ENCODE peak calls at places on chromosomes 1 and 21, in four cellular contexts. One of them, this sample, is unnamed.

GRCh38 chr21:38310619-38311018 is 53.8 kb downstream of the KCNJ15 start:
- DNase-seq in GM23338: no peak
- DNase-seq in heart left ventricle: no peak
- DNase-seq in astrocyte of the cerebellum: no peak
- DNase-seq in this sample: no peak

GRCh38 chr1:88549536-88549935 is 134.5 kb upstream of the PKN2 start:
- DNase-seq in GM23338: peak; percentile 30
- DNase-seq in heart left ventricle: no peak
- DNase-seq in astrocyte of the cerebellum: no peak
- DNase-seq in this sample: no peak

GRCh38 chr21:37829447-37829846 is 86.8 kb downstream of the KCNJ6 start:
- DNase-seq in GM23338: no peak
- DNase-seq in heart left ventricle: no peak
- DNase-seq in astrocyte of the cerebellum: no peak
- DNase-seq in this sample: no peak

GRCh38 chr1:203447147-203447546 is 28.5 kb upstream of the PRELP start:
- DNase-seq in GM23338: no peak
- DNase-seq in heart left ventricle: no peak
- DNase-seq in astrocyte of the cerebellum: no peak
- DNase-seq in this sample: no peak

GRCh38 chr1:114828251-114828650 is 26.4 kb upstream of the SYCP1 start:
- DNase-seq in GM23338: no peak
- DNase-seq in heart left ventricle: no peak
- DNase-seq in astrocyte of the cerebellum: no peak
- DNase-seq in this sample: no peak

GRCh38 chr1:164180824-164181223 is 378.2 kb upstream of the PBX1 start:
- DNase-seq in GM23338: no peak
- DNase-seq in heart left ventricle: no peak
- DNase-seq in astrocyte of the cerebellum: no peak
- DNase-seq in this sample: no peak

GRCh38 chr1:12597792-12598191 is 20.2 kb downstream of the DHRS3 start:
- DNase-seq in GM23338: no peak
- DNase-seq in heart left ventricle: peak; percentile 82
- DNase-seq in astrocyte of the cerebellum: no peak
- DNase-seq in this sample: no peak

GRCh38 chr1:202592141-202592540 is 118.1 kb downstream of the SYT2 start:
- DNase-seq in GM23338: no peak
- DNase-seq in heart left ventricle: peak; percentile 28
- DNase-seq in astrocyte of the cerebellum: no peak
- DNase-seq in this sample: no peak

GRCh38 chr1:211643324-211644212 is 31.9 kb downstream of the NEK2 start:
- DNase-seq in GM23338: no peak
- DNase-seq in heart left ventricle: no peak
- DNase-seq in astrocyte of the cerebellum: no peak
- DNase-seq in this sample: peak; percentile 77

GRCh38 chr21:16707274-16707673 is 805.6 kb upstream of the CXADR start:
- DNase-seq in GM23338: no peak
- DNase-seq in heart left ventricle: no peak
- DNase-seq in astrocyte of the cerebellum: no peak
- DNase-seq in this sample: no peak

GRCh38 chr1:167631386-167631941 is 1.4 kb downstream of the RCSD1 start:
- DNase-seq in GM23338: no peak
- DNase-seq in heart left ventricle: no peak
- DNase-seq in astrocyte of the cerebellum: no peak
- DNase-seq in this sample: peak; percentile 36

GRCh38 chr1:187961895-187962294 is 1133.1 kb downstream of the PLA2G4A start:
- DNase-seq in GM23338: peak; percentile 39
- DNase-seq in heart left ventricle: no peak
- DNase-seq in astrocyte of the cerebellum: no peak
- DNase-seq in this sample: no peak

GRCh38 chr1:225834417-225835329 is 24.7 kb downstream of the EPHX1 start:
- DNase-seq in GM23338: no peak
- DNase-seq in heart left ventricle: peak; percentile 78
- DNase-seq in astrocyte of the cerebellum: peak; percentile 83
- DNase-seq in this sample: no peak

GRCh38 chr1:233034845-233035244 is 84.4 kb downstream of the NTPCR start:
- DNase-seq in GM23338: no peak
- DNase-seq in heart left ventricle: no peak
- DNase-seq in astrocyte of the cerebellum: no peak
- DNase-seq in this sample: no peak

GRCh38 chr1:10399487-10399917 is 638 bp downstream of the PGD start:
- DNase-seq in GM23338: no peak
- DNase-seq in heart left ventricle: peak; percentile 36
- DNase-seq in astrocyte of the cerebellum: no peak
- DNase-seq in this sample: no peak

GRCh38 chr1:201884472-201884871 is 4.2 kb upstream of the SHISA4 start:
- DNase-seq in GM23338: no peak
- DNase-seq in heart left ventricle: peak; percentile 76
- DNase-seq in astrocyte of the cerebellum: no peak
- DNase-seq in this sample: no peak

GRCh38 chr1:16254263-16254948 is 17.4 kb upstream of the CPLANE2 start:
- DNase-seq in GM23338: no peak
- DNase-seq in heart left ventricle: no peak
- DNase-seq in astrocyte of the cerebellum: no peak
- DNase-seq in this sample: no peak

GRCh38 chr1:19385869-19386591 is 73.9 kb downstream of the SLC66A1 start:
- DNase-seq in GM23338: no peak
- DNase-seq in heart left ventricle: peak; percentile 81
- DNase-seq in astrocyte of the cerebellum: no peak
- DNase-seq in this sample: no peak

DNA sequence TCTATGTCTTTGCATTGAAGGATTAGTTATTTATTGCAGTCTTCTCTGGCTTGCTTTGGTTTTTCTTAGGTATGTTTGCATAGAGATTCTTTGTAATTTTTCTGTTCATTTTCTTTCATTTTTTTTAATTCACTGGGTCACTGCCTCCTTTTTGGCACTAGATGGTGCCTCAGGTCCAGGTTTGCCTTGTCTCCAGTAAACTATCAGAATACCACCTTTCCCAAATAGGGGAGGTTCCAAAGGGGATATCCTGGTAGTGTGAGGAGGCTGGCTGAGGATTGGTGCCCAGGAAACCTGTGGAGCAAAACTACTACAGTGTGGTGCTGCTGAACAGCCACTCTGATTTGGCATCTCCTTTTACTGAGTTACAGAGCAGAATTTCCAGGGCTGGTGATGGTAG is 257.1 kb downstream of the KCTD3 start:
- DNase-seq in GM23338: peak; percentile 79
- DNase-seq in heart left ventricle: no peak
- DNase-seq in astrocyte of the cerebellum: peak; percentile 4
- DNase-seq in this sample: peak; percentile 73
- TF ChIP-seq CTCF in GM23338: peak; percentile 87
- TF ChIP-seq CTCF in heart left ventricle: no peak
- TF ChIP-seq CTCF in astrocyte of the cerebellum: peak; percentile 69
- TF ChIP-seq CTCF in this sample: peak; percentile 83

DNA sequence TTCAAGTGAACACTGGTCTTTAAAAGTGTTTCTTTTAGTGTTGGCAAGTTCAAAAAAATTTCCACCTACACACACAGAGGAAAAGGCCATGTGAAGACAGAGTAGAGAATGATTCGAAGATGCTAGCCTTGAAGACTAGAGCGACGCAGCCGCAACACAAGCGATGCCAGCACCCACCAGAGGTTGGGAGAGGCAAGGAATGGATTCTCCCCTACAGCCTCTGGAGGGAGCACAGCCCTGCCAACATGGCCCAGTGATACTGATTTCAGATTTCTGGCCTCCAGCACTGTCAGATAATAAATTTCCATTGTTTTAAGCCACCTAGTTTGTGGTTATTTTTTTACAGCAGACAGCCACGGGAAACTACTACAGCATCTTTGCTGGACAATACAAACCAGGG is 6.9 kb upstream of the ADAR start:
- DNase-seq in GM23338: peak; percentile 61
- DNase-seq in heart left ventricle: no peak
- DNase-seq in astrocyte of the cerebellum: no peak
- DNase-seq in this sample: peak; percentile 67
- H3K4me3 ChIP-seq in GM23338: no peak overlapping the region
- H3K4me3 ChIP-seq in heart left ventricle: no peak overlapping the region
- H3K4me3 ChIP-seq in astrocyte of the cerebellum: no peak overlapping the region
- H3K4me3 ChIP-seq in this sample: no peak overlapping the region

GRCh38 chr1:158118713-158119402 is 61.8 kb upstream of the CD1D start:
- DNase-seq in GM23338: no peak
- DNase-seq in heart left ventricle: no peak
- DNase-seq in astrocyte of the cerebellum: no peak
- DNase-seq in this sample: peak; percentile 44

GRCh38 chr1:158120254-158120653 is 60.4 kb upstream of the CD1D start:
- DNase-seq in GM23338: no peak
- DNase-seq in heart left ventricle: no peak
- DNase-seq in astrocyte of the cerebellum: no peak
- DNase-seq in this sample: peak; percentile 45

GRCh38 chr1:158122823-158123390 is 57.8 kb upstream of the CD1D start:
- DNase-seq in GM23338: no peak
- DNase-seq in heart left ventricle: no peak
- DNase-seq in astrocyte of the cerebellum: no peak
- DNase-seq in this sample: no peak

GRCh38 chr1:158124034-158124433 is 56.7 kb upstream of the CD1D start:
- DNase-seq in GM23338: no peak
- DNase-seq in heart left ventricle: no peak
- DNase-seq in astrocyte of the cerebellum: peak; percentile 24
- DNase-seq in this sample: peak; percentile 61

GRCh38 chr1:158121604-158122254 is 59.0 kb upstream of the CD1D start:
- DNase-seq in GM23338: peak; percentile 88
- DNase-seq in heart left ventricle: no peak
- DNase-seq in astrocyte of the cerebellum: peak; percentile 41
- DNase-seq in this sample: peak; percentile 89
- TF ChIP-seq CTCF in GM23338: peak; percentile 97
- TF ChIP-seq CTCF in heart left ventricle: peak; percentile 41
- TF ChIP-seq CTCF in astrocyte of the cerebellum: peak; percentile 78
- TF ChIP-seq CTCF in this sample: peak; percentile 91

DNA sequence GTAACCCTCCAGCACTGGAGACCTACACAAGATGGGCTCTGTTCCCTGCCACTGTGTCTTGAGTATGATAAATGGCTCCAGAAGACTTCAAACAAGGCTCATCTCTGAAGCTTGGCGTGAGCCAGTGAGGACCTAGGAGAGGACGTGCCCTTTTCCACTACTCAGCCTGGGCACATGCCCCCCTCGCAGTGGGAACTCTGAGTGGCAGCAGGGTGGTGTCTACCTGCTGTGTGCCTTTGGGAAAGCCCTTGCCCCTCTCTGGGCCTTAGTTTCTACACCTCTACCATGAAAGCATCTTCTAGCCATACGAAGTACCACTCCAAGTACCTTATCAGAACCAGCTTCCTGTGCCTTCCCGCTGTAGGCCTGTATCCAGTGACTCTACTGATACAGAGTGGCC is 3.0 kb upstream of the MOB3C start:
- DNase-seq in GM23338: no peak
- DNase-seq in heart left ventricle: no peak
- DNase-seq in astrocyte of the cerebellum: no peak
- DNase-seq in this sample: no peak
- H3K4me3 ChIP-seq in GM23338: no peak overlapping the region
- H3K4me3 ChIP-seq in heart left ventricle: no peak overlapping the region
- H3K4me3 ChIP-seq in astrocyte of the cerebellum: no peak overlapping the region
- H3K4me3 ChIP-seq in this sample: no peak overlapping the region

DNA sequence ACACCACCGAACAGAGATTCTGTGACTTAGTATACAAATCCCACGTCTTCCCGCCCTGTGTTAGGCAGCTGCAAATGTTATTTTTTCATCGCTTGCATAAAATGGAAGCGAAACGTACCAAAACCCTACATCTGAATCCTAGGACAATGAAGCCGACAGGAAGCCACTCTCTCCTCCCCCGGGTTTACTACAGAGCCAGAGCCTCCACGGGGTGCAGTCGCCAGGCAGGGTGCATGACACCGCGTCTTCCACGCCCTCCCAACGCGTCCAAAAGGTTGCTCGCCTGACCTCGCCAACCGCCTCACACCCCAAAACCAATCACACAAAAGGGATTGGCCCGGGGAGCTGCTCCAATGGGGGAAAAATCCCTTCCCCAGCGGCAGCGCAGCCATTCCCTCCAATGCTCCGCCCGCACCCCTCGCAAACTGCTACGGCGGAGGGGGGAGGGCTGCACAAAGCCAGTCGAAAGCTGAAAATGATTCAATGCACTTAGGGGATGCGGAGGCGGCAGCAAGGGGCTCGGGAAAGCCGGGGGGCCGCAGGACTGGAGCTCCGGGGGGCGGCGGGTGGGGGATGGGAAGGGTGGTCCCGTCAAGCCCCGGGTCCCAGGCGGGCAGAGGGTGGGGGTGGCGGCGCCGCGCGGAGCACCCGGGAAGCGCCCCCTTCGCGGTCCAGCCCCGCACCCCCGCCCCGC is 701 bp downstream of the CEP170 start:
- DNase-seq in GM23338: peak; percentile 81
- DNase-seq in heart left ventricle: peak; percentile 74
- DNase-seq in astrocyte of the cerebellum: no peak
- DNase-seq in this sample: peak; percentile 84
- TF ChIP-seq CTCF in GM23338: no peak
- TF ChIP-seq CTCF in heart left ventricle: no peak
- TF ChIP-seq CTCF in astrocyte of the cerebellum: no peak
- TF ChIP-seq CTCF in this sample: no peak

DNA sequence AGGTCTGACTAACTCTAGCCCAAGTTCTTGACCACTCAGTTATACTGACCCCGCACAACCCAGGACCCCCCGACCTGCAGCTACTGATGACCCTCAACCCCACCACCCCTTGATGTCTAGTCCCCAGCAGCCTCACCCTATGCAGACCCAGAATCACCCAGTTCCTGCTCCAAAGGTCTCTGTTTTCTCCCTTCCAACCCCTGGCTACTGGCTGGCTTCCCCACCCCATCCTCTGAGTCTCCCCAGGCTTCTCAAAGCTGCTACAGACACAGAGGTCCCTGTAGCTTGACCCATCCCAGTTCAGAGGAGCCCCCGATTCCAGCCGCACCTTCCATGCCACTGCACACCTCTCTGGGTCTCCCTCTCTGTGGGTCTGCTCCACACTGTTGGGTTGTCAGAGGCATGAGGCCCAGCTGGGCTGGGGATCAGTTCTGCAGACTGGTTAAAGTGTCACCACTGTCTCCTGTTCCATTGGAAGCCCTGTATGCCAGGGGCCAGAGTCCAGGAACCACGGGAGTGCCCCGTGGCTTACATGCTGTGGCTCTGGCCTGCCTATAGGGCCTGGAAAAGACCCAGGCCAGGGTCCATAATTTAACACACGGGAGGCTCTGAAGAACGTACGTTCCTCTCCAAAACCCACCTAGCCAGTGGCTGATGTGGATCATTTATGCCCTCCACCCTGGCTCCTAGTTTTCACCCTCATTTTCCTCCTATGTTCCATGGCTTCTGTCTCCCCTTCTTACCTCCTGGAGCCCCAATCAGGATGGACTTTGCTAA is 497 bp downstream of the PKLR start:
- DNase-seq in GM23338: no peak
- DNase-seq in heart left ventricle: no peak
- DNase-seq in astrocyte of the cerebellum: no peak
- DNase-seq in this sample: no peak
- H3K4me3 ChIP-seq in GM23338: no peak overlapping the region
- H3K4me3 ChIP-seq in heart left ventricle: no peak overlapping the region
- H3K4me3 ChIP-seq in astrocyte of the cerebellum: no peak overlapping the region
- H3K4me3 ChIP-seq in this sample: no peak overlapping the region

This sample was measured in endodermal cell.